ENCODE peak calls at places on chromosomes 13 and 19, in four cellular contexts. D is HepG2, Q is GM12878, O is H1. I is an unnamed sample.

GRCh38 chr19:50870417-50871089 is 2.7 kb upstream of the KLK2 start:
- DNase-seq in D (peak), Q (no peak), O (peak), I (no peak)

GRCh38 chr19:8528500-8528899 is 14.5 kb upstream of the ZNF414 start:
- DNase-seq in D (no peak), Q (no peak), O (no peak), I (no peak)

GRCh38 chr13:112509190-112509589 is 78.8 kb downstream of the TUBGCP3 start:
- DNase-seq in D (no peak), Q (no peak), O (no peak), I (no peak)

GRCh38 chr13:73365681-73366080 is 306.9 kb downstream of the KLF5 start:
- DNase-seq in D (no peak), Q (no peak), O (no peak), I (no peak)

GRCh38 chr19:39514840-39515550 is at the start of gene SELENOV:
- DNase-seq in D (no peak), Q (no peak), O (peak), I (no peak)

GRCh38 chr19:45637890-45638667 is 1.1 kb downstream of the EML2 start:
- DNase-seq in D (no peak), Q (no peak), O (no peak), I (no peak)

GRCh38 chr19:45653634-45654033 is 14.4 kb upstream of the GIPR start:
- DNase-seq in D (no peak), Q (no peak), O (no peak), I (no peak)

GRCh38 chr19:18650468-18651001 is 13.7 kb downstream of the KLHL26 start:
- DNase-seq in D (no peak), Q (no peak), O (no peak), I (no peak)

GRCh38 chr13:32040689-32041088 is 9.1 kb downstream of the FRY start:
- DNase-seq in D (no peak), Q (no peak), O (no peak), I (no peak)

GRCh38 chr13:91308299-91308698 is 39.2 kb upstream of the MIR17HG start:
- DNase-seq in D (no peak), Q (no peak), O (no peak), I (no peak)

GRCh38 chr19:8161135-8161646 is 11.8 kb upstream of the FBN3 start:
- DNase-seq in D (peak), Q (peak), O (no peak), I (no peak)

GRCh38 chr19:53868892-53869804 is 1.5 kb downstream of the MYADM start:
- DNase-seq in D (peak), Q (no peak), O (peak), I (no peak)

GRCh38 chr13:101454767-101455166 is 2.3 kb downstream of the ITGBL1 start:
- DNase-seq in D (no peak), Q (no peak), O (no peak), I (no peak)

GRCh38 chr19:45522010-45522941 is 15.0 kb downstream of the VASP start:
- DNase-seq in D (no peak), Q (no peak), O (no peak), I (no peak)

GRCh38 chr19:17329061-17329767 is 5.4 kb downstream of the ANO8 start:
- DNase-seq in D (no peak), Q (no peak), O (peak), I (no peak)

GRCh38 chr19:31545766-31546165 is 196.5 kb upstream of the TSHZ3 start:
- DNase-seq in D (no peak), Q (no peak), O (no peak), I (no peak)

GRCh38 chr13:111536239-111536638 is 215.8 kb downstream of the TEX29 start:
- DNase-seq in D (no peak), Q (no peak), O (no peak), I (no peak)

GRCh38 chr13:90375851-90376250 is 971.6 kb upstream of the MIR17HG start:
- DNase-seq in D (no peak), Q (no peak), O (no peak), I (no peak)

GRCh38 chr13:103188688-103189326 is 122.6 kb upstream of the SLC10A2 start:
- DNase-seq in D (no peak), Q (no peak), O (no peak), I (no peak)

GRCh38 chr13:99150575-99151370 is 49.9 kb upstream of the UBAC2 start:
- DNase-seq in D (no peak), Q (no peak), O (no peak), I (no peak)

GRCh38 chr19:33376423-33376822 is 2.9 kb downstream of the CEBPG start:
- DNase-seq in D (peak), Q (no peak), O (no peak), I (no peak)

GRCh38 chr13:89163081-89163480 is 1491.9 kb downstream of the SLITRK5 start:
- DNase-seq in D (no peak), Q (no peak), O (no peak), I (no peak)

GRCh38 chr19:11227201-11227886 is 12.1 kb upstream of the ANGPTL8 start:
- DNase-seq in D (peak), Q (no peak), O (peak), I (peak)

GRCh38 chr13:81779896-81780295 is 1439.0 kb upstream of the SPRY2 start:
- DNase-seq in D (no peak), Q (no peak), O (no peak), I (no peak)

GRCh38 chr13:67343777-67344176 is 113.6 kb upstream of the PCDH9 start:
- DNase-seq in D (no peak), Q (no peak), O (no peak), I (no peak)

GRCh38 chr13:30689752-30690151 is 45.6 kb upstream of the ALOX5AP start:
- DNase-seq in D (no peak), Q (no peak), O (no peak), I (no peak)

GRCh38 chr13:97333983-97334382 is 100.0 kb upstream of the RAP2A start:
- DNase-seq in D (no peak), Q (no peak), O (no peak), I (no peak)

GRCh38 chr19:4379383-4380253 is 20.7 kb downstream of the SH3GL1 start:
- DNase-seq in D (no peak), Q (peak), O (no peak), I (no peak)

GRCh38 chr19:2254052-2254872 is 2.0 kb downstream of the JSRP1 start:
- DNase-seq in D (peak), Q (no peak), O (peak), I (no peak)

GRCh38 chr19:40523322-40524047 is 53.2 kb upstream of the SHKBP1 start:
- DNase-seq in D (peak), Q (no peak), O (peak), I (peak)

GRCh38 chr19:5967994-5968430 is 9.9 kb downstream of the RANBP3 start:
- DNase-seq in D (peak), Q (peak), O (peak), I (peak)
- TF ChIP-seq SUZ12 in D (no peak), Q (no peak), O (no peak), I (no peak)

DNA sequence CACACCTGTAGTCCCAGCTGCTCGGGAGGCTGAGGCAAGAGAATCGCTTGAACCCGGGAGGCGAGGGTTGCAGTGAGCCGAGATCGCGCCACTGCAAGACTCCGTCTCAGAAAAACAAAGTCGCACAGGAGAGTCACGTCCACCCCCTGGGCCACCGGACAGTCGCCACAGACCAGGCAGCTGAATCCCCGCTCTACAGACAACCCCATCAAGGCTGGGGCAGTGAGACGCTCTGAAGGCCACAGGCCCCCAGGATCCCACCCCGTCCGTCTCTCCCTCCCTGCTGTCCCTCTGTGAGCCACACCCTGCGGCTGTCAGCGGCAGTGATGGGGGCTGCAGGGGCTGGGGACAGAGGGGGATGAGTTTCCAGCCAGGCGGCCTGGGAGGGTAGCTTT is 15.5 kb upstream of the PTBP1 start:
- DNase-seq in D (no peak), Q (no peak), O (no peak), I (no peak)
- H3K4me3 ChIP-seq in D (peak), Q (no peak), O (peak), I (peak)

DNA sequence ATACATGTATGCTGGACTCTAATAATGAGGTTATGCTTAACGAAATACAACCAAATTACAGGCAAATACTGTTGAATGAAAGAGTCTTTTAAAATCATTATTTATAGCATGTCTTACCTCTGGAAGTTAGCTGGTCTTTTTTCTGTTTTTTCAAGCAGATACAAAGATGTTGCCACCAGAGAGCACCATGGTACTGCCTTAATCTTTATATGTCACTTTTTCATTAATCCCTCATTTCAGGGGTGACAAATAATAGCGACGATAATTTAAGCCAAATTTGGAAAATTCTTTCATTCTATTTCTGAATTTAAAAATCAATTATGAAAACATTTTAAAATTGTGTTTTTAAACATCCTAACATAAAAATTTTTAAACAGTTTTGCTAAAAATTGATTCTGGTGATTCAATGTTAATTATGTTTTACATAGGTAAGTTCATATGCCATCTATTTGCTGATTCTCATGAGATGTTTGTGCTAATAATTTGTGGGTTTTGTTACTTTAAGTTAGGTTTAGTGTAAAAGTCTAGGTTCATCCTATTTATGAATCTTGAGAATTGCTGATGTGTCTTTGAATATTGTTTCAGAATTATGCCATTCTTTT is 379.3 kb upstream of the SGCG start:
- DNase-seq in D (peak), Q (no peak), O (no peak), I (no peak)
- TF ChIP-seq SUZ12 in D (no peak), Q (no peak), O (no peak), I (no peak)

GRCh38 chr13:108158746-108159145 is 56.6 kb downstream of the LIG4 start:
- DNase-seq in D (no peak), Q (no peak), O (no peak), I (no peak)

GRCh38 chr13:108156749-108157148 is 58.6 kb downstream of the LIG4 start:
- DNase-seq in D (no peak), Q (no peak), O (no peak), I (no peak)

GRCh38 chr13:108155185-108156106 is 59.9 kb downstream of the LIG4 start:
- DNase-seq in D (peak), Q (no peak), O (peak), I (peak)

GRCh38 chr13:108154421-108154858 is 60.9 kb downstream of the LIG4 start:
- DNase-seq in D (peak), Q (no peak), O (no peak), I (no peak)
- H3K4me3 ChIP-seq in D (peak), Q (no peak), O (no peak), I (no peak)

I was measured in NT2/D1.